ENCODE peak calls at places on chromosomes 3 and 15, in four cellular contexts. J is AG09309; X is fibroblast of lung; L is CD8-positive, alpha-beta T cell. C is an unnamed sample.

GRCh38 chr3:31252216-31253185 is 280.2 kb upstream of the STT3B start:
- DNase-seq in J (no peak), X (no peak), L (no peak), C (no peak)

GRCh38 chr3:79947469-79947868 is 179.7 kb upstream of the ROBO1 start:
- DNase-seq in J (no peak), X (peak; percentile 28), L (no peak), C (no peak)

GRCh38 chr3:185537369-185537970 is 14.9 kb downstream of the LIPH start:
- DNase-seq in J (peak; percentile 61), X (peak; percentile 94), L (no peak), C (peak; percentile 99)

GRCh38 chr15:91219203-91219602 is 119.1 kb downstream of the SV2B start:
- DNase-seq in J (no peak), X (no peak), L (no peak), C (no peak)

GRCh38 chr15:57031605-57032004 is 113.2 kb downstream of the TCF12 start:
- DNase-seq in J (no peak), X (peak; percentile 57), L (no peak), C (peak; percentile 37)

GRCh38 chr15:72474466-72474911 is 359 bp downstream of the ARIH1 start:
- DNase-seq in J (no peak), X (no peak), L (no peak), C (no peak)

GRCh38 chr15:69748131-69748530 is 295.5 kb downstream of the RPLP1 start:
- DNase-seq in J (no peak), X (no peak), L (no peak), C (no peak)

GRCh38 chr3:179739816-179740594 is 87.2 kb downstream of the USP13 start:
- DNase-seq in J (no peak), X (no peak), L (no peak), C (no peak)

GRCh38 chr15:31202953-31203352 is 101.4 kb upstream of the TRPM1 start:
- DNase-seq in J (no peak), X (no peak), L (peak; percentile 31), C (no peak)

DNA sequence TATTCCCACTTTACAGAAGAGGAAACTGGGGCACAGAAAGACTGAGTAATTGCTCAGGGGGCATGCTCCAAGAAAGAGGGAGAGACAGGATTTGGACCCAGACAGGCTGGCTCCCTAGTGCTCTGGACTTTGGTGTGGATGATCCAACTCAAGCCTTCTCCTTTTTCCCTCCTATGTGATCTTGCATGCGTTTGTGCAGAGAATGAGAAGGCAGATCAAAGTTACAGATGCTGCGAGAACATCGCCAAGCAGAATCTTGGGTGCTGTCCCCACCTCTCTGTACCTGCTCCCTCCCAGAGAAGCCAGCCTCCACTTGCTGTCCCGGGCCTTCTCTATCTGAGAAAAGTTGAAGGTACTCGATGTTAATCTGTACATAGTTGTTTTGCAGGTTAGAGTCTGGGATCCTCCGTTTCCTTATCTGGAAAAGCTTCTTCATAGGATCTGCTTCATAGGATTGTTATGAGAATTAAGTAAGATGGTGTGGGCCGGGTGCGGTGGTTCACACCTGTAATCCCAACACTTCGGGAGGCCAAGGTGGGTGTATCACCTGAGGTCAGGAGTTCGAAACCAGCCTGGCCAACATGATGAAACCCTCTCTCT is 10.2 kb downstream of the GNB5 start:
- DNase-seq in J (no peak), X (no peak), L (no peak), C (no peak)
- H3K4me3 ChIP-seq in J (no peak overlapping the region), X (peak overlapping the region; percentile 65), L (peak overlapping the region; percentile 94), C (no peak overlapping the region)

GRCh38 chr3:14863324-14864100 is 44.8 kb downstream of the FGD5 start:
- DNase-seq in J (no peak), X (no peak), L (no peak), C (no peak)
- TF ChIP-seq CTCF in J (peak; percentile 31), X (peak; percentile 27), L (no peak), C (peak; percentile 40)

DNA sequence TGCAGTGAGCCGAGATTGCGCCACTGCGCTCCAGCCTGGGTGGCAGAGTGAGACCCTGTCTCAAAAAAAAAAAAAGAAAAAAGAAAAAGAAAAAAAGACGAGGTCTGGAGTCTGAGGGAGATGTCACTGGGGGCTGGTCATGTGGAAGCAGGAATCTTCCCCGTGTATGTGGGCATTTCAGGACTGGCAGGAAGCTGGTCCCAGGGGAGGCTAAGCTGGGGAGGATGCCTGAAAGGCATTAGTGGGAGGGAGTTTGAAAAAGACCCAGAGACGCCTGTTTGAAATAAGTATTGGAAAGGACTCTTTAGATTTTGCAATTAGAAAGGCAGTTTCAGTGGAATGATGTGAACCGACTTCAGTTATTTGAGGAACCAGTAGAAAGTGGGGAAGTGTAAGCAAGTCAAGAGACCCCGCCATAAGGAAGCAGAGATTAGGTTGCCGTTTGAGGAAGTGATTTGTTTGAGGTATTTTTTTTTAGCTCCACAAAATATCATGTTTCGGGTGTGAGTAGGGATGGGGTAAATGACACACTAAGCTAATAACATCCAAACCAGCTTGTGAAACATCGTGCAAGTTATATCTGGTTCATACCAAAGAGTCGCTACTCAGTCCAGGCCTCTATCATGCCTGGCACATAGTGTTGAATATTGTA is 55.5 kb downstream of the ST6GAL1 start:
- DNase-seq in J (no peak), X (no peak), L (no peak), C (no peak)
- H3K4me3 ChIP-seq in J (no peak overlapping the region), X (no peak overlapping the region), L (no peak overlapping the region), C (no peak overlapping the region)

GRCh38 chr3:17802993-17803392 is 60.6 kb upstream of the TBC1D5 start:
- DNase-seq in J (no peak), X (no peak), L (no peak), C (no peak)
- TF ChIP-seq CTCF in J (no peak), X (no peak), L (no peak), C (no peak)

GRCh38 chr15:48603123-48603500 is 42.4 kb downstream of the FBN1 start:
- DNase-seq in J (no peak), X (peak; percentile 45), L (no peak), C (no peak)
- H3K4me3 ChIP-seq in J (no peak overlapping the region), X (no peak overlapping the region), L (no peak overlapping the region), C (no peak overlapping the region)

DNA sequence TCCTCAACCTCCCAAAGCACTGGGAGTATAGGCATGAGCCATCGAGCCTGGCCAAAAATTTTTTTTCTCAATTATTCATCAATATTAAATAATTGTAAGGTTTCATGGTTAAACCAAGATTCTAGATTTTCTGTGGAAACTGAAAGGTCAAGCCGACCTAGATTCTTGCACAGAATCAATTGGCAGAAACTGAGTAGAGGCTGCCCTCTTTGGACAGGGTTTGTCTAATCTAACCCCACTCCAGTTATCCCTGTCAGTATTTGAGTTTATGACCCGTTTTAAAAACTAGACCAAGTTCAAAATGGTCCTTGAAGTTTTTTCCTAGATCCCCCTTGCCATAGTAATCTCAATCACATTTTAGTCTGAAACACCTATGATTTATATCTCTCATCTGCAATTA is 8.6 kb upstream of the ADAM10 start:
- DNase-seq in J (no peak), X (no peak), L (no peak), C (no peak)
- TF ChIP-seq CTCF in J (peak; percentile 39), X (peak; percentile 30), L (no peak), C (peak; percentile 48)

DNA sequence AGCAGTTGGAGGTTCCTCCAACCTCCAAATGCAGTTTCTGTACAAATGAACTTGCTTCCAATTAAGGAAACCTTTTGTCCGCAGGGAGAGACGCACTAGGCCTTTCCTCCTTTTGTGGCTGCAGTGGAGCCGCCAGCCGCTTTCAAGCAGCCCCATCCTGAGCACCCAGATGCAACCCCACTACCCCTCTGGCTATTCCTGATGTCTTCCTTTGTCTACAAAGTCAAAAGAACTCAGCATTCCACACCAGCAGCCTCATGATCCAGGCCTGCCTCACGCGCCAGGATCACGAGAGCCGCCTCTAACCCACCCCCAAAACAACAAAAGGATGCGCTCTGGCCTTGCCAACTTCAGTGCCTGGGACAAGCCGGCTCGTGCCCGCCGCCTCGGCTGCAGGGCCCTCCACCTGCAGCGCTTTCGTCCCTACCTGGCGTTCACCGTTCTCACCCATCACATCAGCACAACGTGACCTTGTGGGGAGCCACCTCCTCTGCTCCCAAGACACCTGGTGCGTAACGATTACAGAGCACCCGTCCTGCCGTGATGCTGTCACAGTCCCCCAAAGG is 48.2 kb upstream of the MUC4 start:
- DNase-seq in J (no peak), X (no peak), L (no peak), C (no peak)
- H3K4me3 ChIP-seq in J (no peak overlapping the region), X (no peak overlapping the region), L (no peak overlapping the region), C (no peak overlapping the region)

DNA sequence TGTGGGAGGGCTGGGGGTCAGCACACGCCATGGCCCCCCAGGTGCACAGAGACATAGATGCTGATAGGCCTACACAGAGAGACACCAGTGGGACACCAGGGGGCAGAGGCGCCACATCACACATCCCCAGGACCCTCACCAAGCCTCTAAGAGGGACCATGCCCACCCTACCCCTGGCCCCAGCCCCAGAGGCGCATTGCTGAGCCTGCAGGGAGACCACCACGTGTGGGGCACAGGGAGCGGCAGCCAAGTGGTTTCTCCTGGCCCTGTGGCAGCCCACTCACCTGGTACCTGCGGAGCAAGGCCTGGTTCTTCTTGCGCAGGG is 1.2 kb downstream of the CCDC9B start:
- DNase-seq in J (no peak), X (no peak), L (no peak), C (no peak)
- TF ChIP-seq CTCF in J (no peak), X (peak; percentile 16), L (no peak), C (peak; percentile 22)